ENCODE peak calls at places on chromosomes 2 and 18, in four cellular contexts. W is GM12878, X is testis, M is aorta. L is an unnamed sample.

GRCh38 chr2:204064119-204064518 is 127.6 kb downstream of the ICOS start:
- DNase-seq in W (no peak), X (no peak), M (no peak), L (no peak)

GRCh38 chr18:61854578-61854977 is 38.2 kb downstream of the RNF152 start:
- DNase-seq in W (no peak), X (no peak), M (no peak), L (no peak)

GRCh38 chr2:218332288-218332687 is 24.4 kb upstream of the CATIP start:
- DNase-seq in W (no peak), X (no peak), M (no peak), L (no peak)

GRCh38 chr18:77470836-77471413 is 221.3 kb downstream of the GALR1 start:
- DNase-seq in W (no peak), X (no peak), M (no peak), L (no peak)

GRCh38 chr2:199136681-199137080 is 321.1 kb downstream of the SATB2 start:
- DNase-seq in W (no peak), X (no peak), M (no peak), L (no peak)

GRCh38 chr2:121888189-121888557 is 132.7 kb downstream of the TSN start:
- DNase-seq in W (no peak), X (no peak), M (no peak), L (no peak)

GRCh38 chr2:241636182-241636982 is 576 bp downstream of the THAP4 start:
- DNase-seq in W (no peak), X (peak; percentile 46), M (peak; percentile 84), L (peak; percentile 58)

GRCh38 chr2:216478151-216478550 is 20.5 kb upstream of the RPL37A start:
- DNase-seq in W (no peak), X (peak; percentile 79), M (no peak), L (no peak)

GRCh38 chr2:117958186-117958585 is 55.7 kb downstream of the CCDC93 start:
- DNase-seq in W (no peak), X (no peak), M (no peak), L (no peak)

GRCh38 chr2:165803123-165803760 is 9.2 kb upstream of the GALNT3 start:
- DNase-seq in W (no peak), X (peak; percentile 31), M (no peak), L (no peak)

GRCh38 chr2:94875820-94876522 is 4.7 kb downstream of the TEKT4 start:
- DNase-seq in W (no peak), X (no peak), M (no peak), L (no peak)

GRCh38 chr2:69973335-69973735 is 11.9 kb upstream of the ASPRV1 start:
- DNase-seq in W (no peak), X (no peak), M (peak; percentile 12), L (no peak)

GRCh38 chr2:102273619-102274211 is 37.6 kb upstream of the IL1RL1 start:
- DNase-seq in W (no peak), X (no peak), M (no peak), L (no peak)

GRCh38 chr18:45006934-45007333 is 326.2 kb downstream of the SETBP1 start:
- DNase-seq in W (no peak), X (no peak), M (no peak), L (no peak)

GRCh38 chr2:14745288-14746076 is 113.0 kb downstream of the LRATD1 start:
- DNase-seq in W (no peak), X (no peak), M (no peak), L (no peak)

GRCh38 chr2:4964579-4964978 is 727.6 kb upstream of the SOX11 start:
- DNase-seq in W (no peak), X (no peak), M (no peak), L (no peak)

GRCh38 chr2:89820248-89820647 is 1128.8 kb downstream of the RPIA start:
- DNase-seq in W (no peak), X (no peak), M (no peak), L (no peak)

GRCh38 chr2:145284551-145284950 is 764.6 kb upstream of the ZEB2 start:
- DNase-seq in W (no peak), X (no peak), M (no peak), L (no peak)

GRCh38 chr2:223549215-223549614 is 52.9 kb downstream of the SCG2 start:
- DNase-seq in W (no peak), X (no peak), M (no peak), L (no peak)

GRCh38 chr2:233117811-233118480 is 57.8 kb downstream of the INPP5D start:
- DNase-seq in W (no peak), X (no peak), M (peak; percentile 64), L (no peak)

GRCh38 chr2:7627587-7627986 is 710.4 kb downstream of the RNF144A start:
- DNase-seq in W (no peak), X (no peak), M (no peak), L (no peak)

GRCh38 chr2:188524519-188525113 is 232.9 kb downstream of the GULP1 start:
- DNase-seq in W (no peak), X (peak; percentile 28), M (no peak), L (no peak)

GRCh38 chr2:134338180-134338579 is 84.3 kb downstream of the MGAT5 start:
- DNase-seq in W (no peak), X (no peak), M (no peak), L (no peak)

GRCh38 chr18:50820901-50821520 is 1.2 kb upstream of the MRO start:
- DNase-seq in W (no peak), X (no peak), M (no peak), L (no peak)
- H3K4me3 ChIP-seq in W (peak overlapping the region; percentile 1), X (no peak overlapping the region), M (no peak overlapping the region), L (no peak overlapping the region)

GRCh38 chr2:105143467-105144127 is 97.9 kb upstream of the GPR45 start:
- DNase-seq in W (no peak), X (no peak), M (no peak), L (peak; percentile 57)

GRCh38 chr2:105143094-105143466 is 98.5 kb upstream of the GPR45 start:
- DNase-seq in W (no peak), X (no peak), M (no peak), L (no peak)

GRCh38 chr2:105142239-105142638 is 99.3 kb upstream of the GPR45 start:
- DNase-seq in W (no peak), X (no peak), M (no peak), L (no peak)

GRCh38 chr2:105144128-105144940 is 97.2 kb upstream of the GPR45 start:
- DNase-seq in W (no peak), X (no peak), M (no peak), L (no peak)

GRCh38 chr2:105144941-105145300 is 96.6 kb upstream of the GPR45 start:
- DNase-seq in W (no peak), X (no peak), M (no peak), L (no peak)
- H3K27ac ChIP-seq in W (no peak overlapping the region), X (no peak overlapping the region), M (no peak overlapping the region), L (no peak overlapping the region)

DNA sequence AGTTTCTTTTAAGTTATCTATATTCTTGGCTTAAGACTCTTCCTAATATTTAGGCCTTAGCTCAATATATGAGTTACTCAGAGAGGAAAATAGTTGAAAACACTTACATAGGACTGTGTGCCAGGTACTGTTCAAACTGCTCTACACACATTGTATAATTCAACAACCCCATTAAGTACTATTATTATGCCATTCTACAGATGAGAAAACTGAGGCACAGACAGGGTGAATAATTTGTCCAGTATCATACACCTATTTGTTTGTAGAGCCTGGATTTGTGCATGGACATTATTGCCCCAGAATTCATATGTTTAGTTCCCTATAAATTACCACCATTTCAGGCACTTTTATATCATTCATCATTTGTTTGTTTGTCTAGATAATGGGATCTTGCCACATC is 17.7 kb upstream of the GAD1 start:
- DNase-seq in W (no peak), X (no peak), M (no peak), L (no peak)
- H3K27me3 ChIP-seq in W (no peaks in the 10 kb centered on the region), X (no peaks in the 10 kb centered on the region), M (no peaks in the 10 kb centered on the region), L (no peaks in the 10 kb centered on the region)

GRCh38 chr2:105725388-105725787 is 19.3 kb upstream of the NCK2 start:
- DNase-seq in W (no peak), X (no peak), M (no peak), L (no peak)
- H3K4me3 ChIP-seq in W (no peak overlapping the region), X (no peak overlapping the region), M (no peak overlapping the region), L (no peak overlapping the region)

L was measured in dorsolateral prefrontal cortex.